ENCODE peak calls at places on chromosome 18, in ten cellular contexts. R is midbrain, A is WTC11, J is GF-D8, P is sigmoid colon, Z is cardiac fibroblast, C is fibroblast of lung, X is body of pancreas, K is heart left ventricle, Q is NCI-H2081. L is an unnamed sample.

GRCh38 chr18:63311481-63312409 is 7.8 kb downstream of the BCL2 start:
- DNase-seq in X (no peak), Z (no peak), K (no peak), R (no peak), C (no peak), A (no peak), P (no peak), J (no peak), Q (no peak), L (no peak)

GRCh38 chr18:76621184-76621583 is 126.1 kb upstream of the ZNF516 start:
- DNase-seq in A (no peak), Q (peak; percentile 37), X (no peak), Z (no peak), P (no peak), C (peak; percentile 34), K (no peak), J (no peak), R (no peak), L (no peak)

GRCh38 chr18:64678048-64678447 is 529.2 kb upstream of the LINC00305 start:
- DNase-seq in C (no peak), P (no peak), J (no peak), K (no peak), Z (no peak), R (no peak), X (no peak), Q (no peak), A (peak; percentile 16), L (no peak)

GRCh38 chr18:55321268-55322175 is 266.5 kb downstream of the TCF4 start:
- DNase-seq in Q (peak; percentile 78), K (peak; percentile 94), A (peak; percentile 90), Z (peak; percentile 96), X (peak; percentile 69), R (peak; percentile 91), J (peak; percentile 74), C (peak; percentile 93), P (peak; percentile 95), L (peak; percentile 90)

GRCh38 chr18:3264362-3264761 is 2.4 kb downstream of the MYL12B start:
- DNase-seq in X (no peak), Q (no peak), P (no peak), J (no peak), C (no peak), R (no peak), Z (no peak), A (no peak), K (no peak), L (no peak)

GRCh38 chr18:67862069-67862468 is 345.5 kb upstream of the DSEL start:
- DNase-seq in A (no peak), X (no peak), P (no peak), Q (no peak), J (no peak), C (peak; percentile 69), Z (peak; percentile 24), K (no peak), R (no peak), L (no peak)

GRCh38 chr18:74980669-74981068 is 228.3 kb downstream of the PTGR3 start:
- DNase-seq in A (no peak), Q (no peak), C (no peak), Z (no peak), K (no peak), P (no peak), J (no peak), R (peak; percentile 58), X (no peak), L (no peak)

GRCh38 chr18:77711096-77711495 is 461.4 kb downstream of the GALR1 start:
- DNase-seq in K (no peak), Z (no peak), C (no peak), P (no peak), Q (no peak), A (no peak), R (no peak), X (no peak), J (no peak), L (no peak)

GRCh38 chr18:21146016-21146415 is 34.4 kb upstream of the ROCK1 start:
- DNase-seq in R (no peak), Z (peak; percentile 10), J (no peak), X (no peak), K (no peak), P (no peak), A (no peak), Q (no peak), C (no peak), L (no peak)

GRCh38 chr18:58152216-58152615 is 108.2 kb downstream of the NEDD4L start:
- DNase-seq in Z (no peak), K (no peak), C (no peak), Q (no peak), X (no peak), P (no peak), A (no peak), R (no peak), J (no peak), L (no peak)

GRCh38 chr18:55038162-55038561 is 78.9 kb upstream of the CCDC68 start:
- DNase-seq in A (no peak), Z (no peak), P (no peak), R (no peak), J (no peak), C (peak; percentile 30), X (no peak), K (no peak), Q (no peak), L (no peak)

L was measured in BE2C.